ENCODE peak calls at places on chromosome 12, in four cellular contexts. K is neuronal stem cell, B is fibroblast of lung, N is endothelial cell of umbilical vein. M is an unnamed sample. For H3K27me3, the result is how much of the 10 kb centered on the place peaks cover.

GRCh38 chr12:131205534-131205933 is 251.8 kb downstream of the ADGRD1 start:
- DNase-seq in K (no peak), B (no peak), N (no peak), M (no peak)

GRCh38 chr12:2215709-2216560 is 163.1 kb downstream of the CACNA1C start:
- DNase-seq in K (no peak), B (no peak), N (no peak), M (peak)

GRCh38 chr12:123000578-123000977 is 20.1 kb downstream of the ARL6IP4 start:
- DNase-seq in K (no peak), B (no peak), N (no peak), M (no peak)

GRCh38 chr12:96989916-96990315 is 82.9 kb downstream of the NEDD1 start:
- DNase-seq in K (peak), B (no peak), N (peak), M (peak)

GRCh38 chr12:65602579-65603295 is 221.5 kb upstream of the HMGA2 start:
- DNase-seq in K (peak), B (peak), N (peak), M (peak)

GRCh38 chr12:43861847-43862150 is 25.9 kb downstream of the TMEM117 start:
- DNase-seq in K (no peak), B (no peak), N (no peak), M (no peak)

GRCh38 chr12:69278814-69279782 is 39.7 kb downstream of the CPSF6 start:
- DNase-seq in K (no peak), B (no peak), N (no peak), M (no peak)

GRCh38 chr12:67080637-67081036 is 188.5 kb upstream of the CAND1 start:
- DNase-seq in K (no peak), B (no peak), N (no peak), M (no peak)

GRCh38 chr12:111664510-111664909 is 21.2 kb downstream of the BRAP start:
- DNase-seq in K (no peak), B (no peak), N (no peak), M (no peak)

GRCh38 chr12:124655317-124656213 is 88.2 kb upstream of the NCOR2 start:
- DNase-seq in K (peak), B (peak), N (peak), M (peak)

GRCh38 chr12:76037130-76038105 is 5.8 kb upstream of the PHLDA1 start:
- DNase-seq in K (peak), B (peak), N (peak), M (peak)

GRCh38 chr12:43736921-43737440 is 21.6 kb downstream of the PUS7L start:
- DNase-seq in K (no peak), B (peak), N (no peak), M (no peak)

GRCh38 chr12:76316468-76316867 is 31.7 kb downstream of the BBS10 start:
- DNase-seq in K (no peak), B (no peak), N (no peak), M (no peak)

GRCh38 chr12:96056646-96057455 is 21.5 kb upstream of the LTA4H start:
- DNase-seq in K (no peak), B (no peak), N (no peak), M (no peak)

GRCh38 chr12:117273091-117273490 is 82.8 kb upstream of the FBXO21 start:
- DNase-seq in K (no peak), B (no peak), N (no peak), M (no peak)

GRCh38 chr12:87201598-87201997 is 827.6 kb downstream of the C12orf50 start:
- DNase-seq in K (no peak), B (peak), N (no peak), M (no peak)
- H3K9ac ChIP-seq in K (no peak), B (no peak), N (no peak), M (no peak)

GRCh38 chr12:49091056-49091835 is 3.4 kb downstream of the DHH start:
- DNase-seq in K (no peak), B (no peak), N (no peak), M (peak)
- H3K27me3 ChIP-seq in K (half or more), B (under half), N (under half), M (under half)

DNA sequence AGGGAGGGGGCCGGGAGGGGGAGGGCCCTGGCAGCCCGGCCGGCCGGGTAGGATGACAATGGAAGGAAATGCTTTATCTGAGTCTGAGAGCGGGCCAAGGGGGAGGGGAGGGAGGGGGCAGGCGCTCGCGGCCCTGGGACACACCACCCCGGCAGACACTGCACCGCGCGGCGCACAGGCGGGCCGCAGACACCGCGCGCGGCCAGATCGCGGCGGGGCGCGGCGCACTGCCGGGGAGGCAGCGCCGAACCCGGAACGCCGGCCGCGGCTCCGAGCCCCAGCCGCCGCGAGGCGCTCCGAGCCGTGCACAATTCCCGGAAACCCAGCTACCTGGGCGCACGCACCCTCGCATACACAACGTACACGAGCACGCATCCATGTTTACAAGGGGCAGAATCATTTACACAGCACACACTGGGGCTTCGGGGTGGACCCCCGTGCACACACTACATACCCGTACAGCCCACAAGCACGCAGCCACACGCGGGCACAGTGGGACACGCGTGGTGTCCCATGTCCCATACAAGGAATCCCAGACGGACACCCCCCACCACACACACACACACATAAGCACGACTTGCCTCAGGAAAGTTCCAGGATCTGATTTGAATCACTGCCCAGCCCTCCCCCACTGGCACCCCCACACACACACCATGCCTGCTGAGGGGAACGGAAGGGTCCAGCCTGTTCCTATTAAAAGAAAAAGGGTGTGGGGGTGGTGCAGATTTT is at the start of gene HDAC7:
- DNase-seq in K (peak), B (peak), N (peak), M (peak)
- H3K9ac ChIP-seq in K (peak), B (peak), N (peak), M (peak)

DNA sequence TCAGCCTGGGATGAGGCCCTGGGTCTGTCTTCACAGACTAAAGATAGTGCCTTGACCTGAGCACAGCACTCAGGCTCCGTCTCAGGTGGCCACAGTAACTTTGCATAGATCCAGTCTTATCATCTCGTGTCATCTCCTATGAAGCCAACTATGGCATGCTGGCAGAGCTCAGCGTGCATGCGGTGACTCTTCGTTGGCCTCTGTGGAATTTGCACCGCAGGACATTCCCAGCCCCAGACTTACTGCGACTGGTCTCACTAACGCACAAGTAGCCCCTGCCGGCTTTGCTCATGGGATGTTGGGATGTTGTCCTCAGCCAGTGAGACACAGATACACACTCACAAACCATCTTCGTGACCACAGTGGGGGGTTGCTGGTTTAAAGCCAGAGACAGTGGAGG is 199.6 kb downstream of the CHST11 start:
- DNase-seq in K (no peak), B (no peak), N (no peak), M (no peak)
- H3K27me3 ChIP-seq in K (under half), B (under half), N (under half), M (under half)

DNA sequence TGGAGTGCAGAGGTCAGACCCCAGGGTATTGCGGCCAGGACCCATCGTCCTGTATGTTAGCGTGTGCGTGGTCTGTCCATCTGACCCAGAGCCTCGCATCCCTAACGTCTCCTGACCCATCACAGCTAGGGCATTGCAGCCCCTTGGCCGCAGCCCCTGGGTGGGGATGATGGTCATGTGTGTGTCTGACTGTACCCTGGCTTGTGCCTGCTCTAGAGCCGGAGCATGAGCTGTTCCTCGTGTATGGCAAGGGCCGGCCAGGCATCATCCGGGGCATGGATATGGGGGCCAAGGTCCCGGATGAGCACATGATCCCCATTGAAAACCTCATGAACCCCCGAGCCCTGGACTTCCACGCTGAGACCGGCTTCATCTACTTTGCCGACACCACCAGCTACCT is 10.8 kb upstream of the LRP1-AS start:
- DNase-seq in K (no peak), B (no peak), N (no peak), M (no peak)
- H3K9ac ChIP-seq in K (peak), B (no peak), N (no peak), M (no peak)

DNA sequence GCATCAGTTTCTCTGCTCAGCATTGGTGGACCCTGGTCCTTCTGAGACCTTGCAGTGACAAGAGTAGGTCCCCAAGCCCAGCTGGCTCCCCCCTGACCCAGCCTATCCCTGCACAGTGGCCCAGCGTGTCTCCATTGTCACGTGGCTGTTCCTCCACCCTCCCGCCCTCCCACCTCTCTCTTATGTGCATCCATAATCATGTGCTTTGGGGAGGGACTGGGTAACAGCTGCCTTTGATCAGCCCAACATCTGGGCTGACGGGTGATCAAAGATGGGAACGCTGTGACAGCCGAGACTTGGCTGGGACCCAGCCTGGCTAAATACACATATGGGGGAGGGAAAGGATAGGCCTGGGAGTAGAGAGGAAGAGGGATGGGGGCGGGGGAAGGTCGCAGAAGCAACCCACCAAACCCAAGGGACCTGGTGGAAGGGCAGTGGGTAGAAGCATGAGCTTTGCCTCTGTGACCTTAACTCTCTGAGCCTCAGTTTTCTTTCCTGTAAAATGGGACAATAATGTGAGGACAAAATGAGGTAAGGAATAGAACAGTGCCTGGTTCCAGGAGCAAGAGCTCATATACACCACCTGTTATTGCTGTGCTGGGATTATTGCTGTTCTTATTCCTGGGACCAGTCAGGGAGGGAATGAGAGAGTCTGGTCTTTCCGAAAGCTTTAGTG is 24.6 kb upstream of the RBM19 start:
- DNase-seq in K (no peak), B (peak), N (no peak), M (no peak)
- H3K27me3 ChIP-seq in K (under half), B (under half), N (under half), M (under half)

GRCh38 chr12:53078425-53079225 is 565 bp downstream of the SPRYD3 start:
- DNase-seq in K (no peak), B (no peak), N (no peak), M (peak)
- H3K9ac ChIP-seq in K (peak), B (peak), N (peak), M (peak)

DNA sequence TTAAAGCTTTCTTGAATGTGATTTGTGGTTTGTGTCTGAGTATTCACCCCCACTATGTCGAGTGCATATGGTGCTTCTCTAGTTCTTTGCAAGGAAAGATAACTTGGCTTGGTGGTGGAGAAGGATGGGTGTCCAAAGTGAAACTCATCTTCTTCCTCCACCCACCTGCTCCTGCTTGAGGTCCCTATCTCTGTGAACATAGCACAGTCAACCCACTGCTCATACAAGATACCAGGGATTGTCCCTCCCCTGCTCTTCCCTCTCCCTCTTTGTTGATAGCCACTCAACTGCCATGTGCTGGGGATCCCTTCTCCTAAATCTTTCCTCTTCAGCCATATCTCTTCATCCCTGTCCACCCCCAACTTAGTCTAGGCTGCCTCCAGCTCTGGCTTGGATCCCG is 176.5 kb downstream of the ASCL4 start:
- DNase-seq in K (no peak), B (no peak), N (no peak), M (no peak)
- H3K27me3 ChIP-seq in K (under half), B (under half), N (under half), M (under half)